ENCODE peak calls at places on chromosomes 16 and 17, in six cellular contexts. V, K, E, S, Z and J are unnamed samples.

GRCh38 chr17:44766409-44767038 is 7.7 kb downstream of the ADAM11 start:
- DNase-seq in K (no peak), Z (no peak), E (no peak), V (no peak), S (no peak), J (no peak)

GRCh38 chr17:17557796-17558195 is 33.7 kb downstream of the PEMT start:
- DNase-seq in E (no peak), S (no peak), K (no peak), V (no peak), Z (peak), J (no peak)

GRCh38 chr17:265726-266125 is 84.3 kb upstream of the DOC2B start:
- DNase-seq in K (no peak), S (no peak), E (no peak), V (peak), Z (peak), J (no peak)

GRCh38 chr16:19331794-19332193 is 46.3 kb downstream of the CLEC19A start:
- DNase-seq in S (no peak), E (no peak), K (no peak), V (no peak), Z (no peak), J (no peak)

GRCh38 chr17:50575581-50576210 is 15.2 kb downstream of the CACNA1G start:
- DNase-seq in E (no peak), Z (no peak), K (no peak), S (no peak), V (no peak), J (no peak)

GRCh38 chr17:39118674-39119419 is 32.6 kb downstream of the PLXDC1 start:
- DNase-seq in K (no peak), S (no peak), V (no peak), E (no peak), Z (no peak), J (no peak)

GRCh38 chr17:7132511-7133094 is 18.0 kb upstream of the ASGR2 start:
- DNase-seq in V (no peak), Z (no peak), E (no peak), K (peak), S (peak), J (no peak)

GRCh38 chr17:12806630-12807029 is 17.3 kb downstream of the ARHGAP44 start:
- DNase-seq in V (no peak), E (no peak), Z (no peak), S (no peak), K (no peak), J (no peak)

GRCh38 chr16:86499889-86500707 is 10.2 kb upstream of the FOXF1 start:
- DNase-seq in S (no peak), E (no peak), Z (no peak), K (no peak), V (no peak), J (no peak)

GRCh38 chr16:17467923-17468540 is 2.7 kb downstream of the XYLT1 start:
- DNase-seq in S (peak), E (peak), Z (peak), V (peak), K (peak), J (peak)

GRCh38 chr17:6061290-6061689 is 8.9 kb upstream of the WSCD1 start:
- DNase-seq in S (peak), E (peak), K (peak), Z (no peak), V (no peak), J (no peak)

GRCh38 chr16:55437627-55438026 is 41.4 kb upstream of the MMP2 start:
- DNase-seq in V (no peak), K (peak), E (peak), S (peak), Z (no peak), J (no peak)

GRCh38 chr17:42251115-42251514 is 25.1 kb downstream of the STAT5B start:
- DNase-seq in V (no peak), S (peak), E (peak), Z (no peak), K (no peak), J (no peak)

GRCh38 chr17:31900877-31901276 is 631 bp downstream of the UTP6 start:
- DNase-seq in K (peak), Z (no peak), E (peak), V (no peak), S (peak), J (no peak)

GRCh38 chr17:56148333-56148732 is 4.9 kb upstream of the ANKFN1 start:
- DNase-seq in S (no peak), K (no peak), E (no peak), Z (no peak), V (no peak), J (no peak)

GRCh38 chr17:68382582-68383085 is 74.7 kb downstream of the WIPI1 start:
- DNase-seq in K (no peak), V (no peak), E (no peak), Z (no peak), S (no peak), J (no peak)

GRCh38 chr16:10090816-10091215 is 91.4 kb downstream of the GRIN2A start:
- DNase-seq in E (no peak), V (no peak), Z (no peak), S (no peak), K (no peak), J (no peak)

GRCh38 chr17:55454906-55455474 is 33.4 kb upstream of the MMD start:
- DNase-seq in S (peak), K (peak), V (no peak), E (peak), Z (no peak), J (no peak)

GRCh38 chr16:50263940-50264929 is 2.1 kb upstream of the ADCY7 start:
- DNase-seq in K (no peak), V (no peak), S (peak), E (peak), Z (no peak), J (no peak)

GRCh38 chr16:67111951-67112444 is 2.3 kb downstream of the PHAF1 start:
- DNase-seq in E (no peak), Z (no peak), V (no peak), S (no peak), K (no peak), J (no peak)

GRCh38 chr17:76048711-76049110 is 21.6 kb upstream of the EVPL start:
- DNase-seq in S (no peak), V (no peak), K (peak), Z (no peak), E (no peak), J (no peak)

GRCh38 chr16:875182-876040 is 74.9 kb upstream of the GNG13 start:
- DNase-seq in S (no peak), V (no peak), K (no peak), E (no peak), Z (no peak), J (no peak)

GRCh38 chr16:23496826-23497542 is 13.3 kb downstream of the GGA2 start:
- DNase-seq in K (peak), E (peak), V (no peak), Z (no peak), S (peak), J (no peak)

GRCh38 chr17:19787733-19788357 is 39.7 kb upstream of the ALDH3A1 start:
- DNase-seq in Z (peak), K (no peak), E (no peak), S (peak), V (no peak), J (no peak)

GRCh38 chr16:31135535-31136286 is at the start of gene PRSS8:
- DNase-seq in V (peak), E (no peak), S (no peak), Z (no peak), K (no peak), J (peak)

GRCh38 chr17:77521076-77521475 is 380.3 kb downstream of the SEC14L1 start:
- DNase-seq in E (no peak), Z (no peak), S (no peak), K (no peak), V (no peak), J (peak)

GRCh38 chr17:977163-977562 is 2.4 kb downstream of the NXN start:
- DNase-seq in K (no peak), S (no peak), E (no peak), V (no peak), Z (no peak), J (no peak)

GRCh38 chr17:4142107-4142900 is 526 bp downstream of the ZZEF1 start:
- DNase-seq in E (peak), V (peak), K (peak), S (peak), Z (no peak), J (peak)

GRCh38 chr16:56257666-56258359 is 66.5 kb downstream of the GNAO1 start:
- DNase-seq in S (no peak), V (no peak), Z (no peak), K (no peak), E (no peak), J (no peak)

GRCh38 chr16:11067697-11068141 is 123.4 kb downstream of the CLEC16A start:
- DNase-seq in V (no peak), Z (no peak), S (no peak), K (no peak), E (no peak), J (no peak)

GRCh38 chr17:6507535-6507934 is 48.8 kb downstream of the PITPNM3 start:
- DNase-seq in S (peak), E (peak), K (peak), V (peak), Z (no peak), J (peak)

GRCh38 chr16:11432856-11433395 is 87.7 kb downstream of the RMI2 start:
- DNase-seq in Z (no peak), K (no peak), E (no peak), S (no peak), V (no peak), J (no peak)

GRCh38 chr16:35497399-35497798 is 2038.0 kb downstream of the TP53TG3F start:
- DNase-seq in E (no peak), K (no peak), V (no peak), Z (no peak), S (no peak), J (no peak)

GRCh38 chr17:74140282-74140681 is 63.2 kb upstream of the RPL38 start:
- DNase-seq in V (no peak), Z (no peak), K (no peak), E (no peak), S (no peak), J (no peak)

GRCh38 chr17:2385240-2386202 is 15.3 kb downstream of the MNT start:
- DNase-seq in S (no peak), Z (no peak), K (no peak), V (no peak), E (no peak), J (no peak)
- H3K27ac ChIP-seq in S (peak), Z (no peak), K (no peak), V (no peak), E (no peak), J (no peak)

DNA sequence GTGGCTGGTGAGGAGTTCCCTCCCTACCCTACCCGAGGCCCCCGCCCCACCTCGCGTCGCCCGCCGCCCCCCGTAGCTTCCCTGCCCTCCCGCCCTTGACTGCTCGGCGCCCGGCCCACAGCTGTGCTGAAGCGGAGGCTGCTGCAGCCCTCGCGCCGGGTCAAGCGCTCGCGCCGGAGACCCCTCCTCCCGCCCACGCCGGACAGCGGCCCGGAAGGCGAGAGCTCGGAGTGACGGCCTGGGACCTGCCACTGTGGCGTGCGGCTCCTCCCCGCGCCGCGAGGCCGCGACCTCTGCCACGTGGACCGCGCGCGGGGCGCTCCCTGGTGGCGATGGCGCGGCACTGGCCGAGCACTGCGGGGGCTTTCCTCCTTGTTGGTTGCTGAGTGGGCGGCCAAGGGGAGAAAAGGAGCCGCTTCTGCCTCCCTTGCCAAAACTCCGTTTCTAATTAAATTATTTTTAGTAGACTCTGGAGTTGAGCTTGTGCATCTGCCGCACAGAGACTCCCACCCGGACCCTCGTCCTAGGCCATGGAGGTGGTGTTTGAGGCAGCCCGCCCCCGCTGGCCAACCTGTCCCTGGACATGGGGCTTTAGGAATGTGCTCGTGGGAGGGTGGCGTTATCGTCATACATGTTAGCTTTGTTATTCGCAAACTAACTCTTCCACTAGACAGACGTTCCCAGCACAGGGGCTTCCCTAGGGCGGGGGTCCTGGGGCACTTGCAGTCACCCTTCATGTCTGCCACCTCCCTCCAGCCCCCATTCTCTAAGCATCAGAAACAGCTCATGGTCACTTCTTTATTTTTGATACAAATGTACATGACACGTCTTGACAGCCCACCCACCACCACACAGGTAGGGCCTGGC is 4.4 kb downstream of the TP53I13 start:
- DNase-seq in E (peak), V (peak), Z (peak), K (no peak), S (peak), J (peak)
- TF ChIP-seq CTCF in E (peak), V (peak), Z (peak), K (peak), S (peak), J (peak)

DNA sequence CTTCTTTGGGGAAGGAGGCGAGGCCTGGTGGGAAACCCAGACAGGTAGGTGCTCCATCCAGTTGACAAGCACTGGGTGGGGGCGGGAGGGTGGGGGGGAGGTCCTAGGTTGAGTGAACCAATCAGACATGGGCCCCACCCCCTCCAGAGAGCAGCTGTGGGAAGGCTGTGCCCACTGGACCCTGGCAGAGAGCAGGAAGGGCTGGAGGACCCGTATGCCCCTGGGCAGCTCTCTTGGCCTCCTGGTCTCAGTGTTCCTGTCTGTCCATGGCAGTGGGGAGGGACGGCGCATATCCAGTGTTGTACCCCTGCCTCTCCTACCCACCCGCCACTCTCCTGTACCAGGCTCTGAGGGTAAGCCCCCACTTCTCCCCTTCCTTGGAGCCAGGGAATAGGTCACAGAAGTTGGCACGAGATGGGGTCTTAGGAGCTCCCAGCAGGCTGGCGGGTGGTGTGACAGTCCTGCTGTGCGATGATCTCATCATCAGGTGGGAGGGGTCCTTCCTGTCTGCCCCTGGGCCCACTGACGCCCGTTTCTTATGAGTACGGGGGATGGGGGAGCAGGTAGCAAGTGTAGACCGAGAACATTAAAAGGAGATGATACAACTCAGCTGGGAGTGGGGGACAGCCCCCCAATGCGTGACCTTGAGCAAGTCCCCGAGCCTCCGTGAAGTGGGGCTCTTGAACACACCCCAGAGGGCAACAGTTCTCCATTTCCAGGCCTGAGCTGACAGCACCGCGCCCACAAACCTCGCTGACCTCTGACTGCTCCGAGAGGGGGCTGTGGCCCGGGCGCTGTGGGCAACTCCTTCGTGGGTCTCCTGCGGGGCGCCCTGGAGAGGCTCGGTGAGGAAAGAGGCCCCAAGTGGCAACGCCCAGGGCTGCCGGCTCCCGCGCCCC is 1.2 kb upstream of the ZFPM1 start:
- DNase-seq in S (no peak), K (no peak), Z (no peak), V (peak), E (no peak), J (no peak)
- H3K4me3 ChIP-seq in S (no peak), K (peak), Z (peak), V (peak), E (no peak), J (peak)

GRCh38 chr16:85003076-85003475 is 8.3 kb downstream of the ZDHHC7 start:
- DNase-seq in K (no peak), V (no peak), Z (no peak), S (no peak), E (no peak), J (no peak)

GRCh38 chr16:85003723-85004586 is 7.4 kb downstream of the ZDHHC7 start:
- DNase-seq in Z (no peak), S (no peak), E (peak), K (no peak), V (no peak), J (no peak)

GRCh38 chr16:85002643-85003042 is 8.7 kb downstream of the ZDHHC7 start:
- DNase-seq in K (no peak), E (no peak), V (no peak), Z (no peak), S (no peak), J (no peak)

GRCh38 chr16:84999857-85000480 is 11.4 kb downstream of the ZDHHC7 start:
- DNase-seq in V (no peak), K (no peak), Z (no peak), S (no peak), E (no peak), J (no peak)

DNA sequence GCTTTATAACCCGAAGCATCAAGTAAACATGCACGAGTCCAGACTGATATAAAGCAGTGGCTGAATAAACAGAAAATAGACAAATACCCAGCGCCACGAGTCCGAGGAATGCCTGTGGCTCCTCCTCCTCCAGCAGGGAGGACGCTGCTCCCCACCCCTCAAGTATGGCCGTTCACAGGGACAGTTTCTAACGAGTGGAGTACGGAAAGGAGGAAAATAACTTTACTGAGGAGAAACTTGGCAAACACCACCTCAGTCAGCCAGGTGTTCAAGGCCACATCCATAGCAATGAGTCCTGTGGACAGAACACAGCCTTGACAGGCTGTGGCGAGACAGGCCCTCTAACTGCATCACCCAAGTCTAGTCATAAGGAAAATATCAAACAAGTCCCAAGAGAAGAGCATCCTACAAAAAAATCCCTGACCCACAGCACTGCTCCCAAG is 9.2 kb downstream of the ZDHHC7 start:
- DNase-seq in Z (no peak), E (no peak), S (no peak), K (peak), V (no peak), J (no peak)
- H3K27ac ChIP-seq in Z (no peak), E (peak), S (peak), K (peak), V (peak), J (peak)

DNA sequence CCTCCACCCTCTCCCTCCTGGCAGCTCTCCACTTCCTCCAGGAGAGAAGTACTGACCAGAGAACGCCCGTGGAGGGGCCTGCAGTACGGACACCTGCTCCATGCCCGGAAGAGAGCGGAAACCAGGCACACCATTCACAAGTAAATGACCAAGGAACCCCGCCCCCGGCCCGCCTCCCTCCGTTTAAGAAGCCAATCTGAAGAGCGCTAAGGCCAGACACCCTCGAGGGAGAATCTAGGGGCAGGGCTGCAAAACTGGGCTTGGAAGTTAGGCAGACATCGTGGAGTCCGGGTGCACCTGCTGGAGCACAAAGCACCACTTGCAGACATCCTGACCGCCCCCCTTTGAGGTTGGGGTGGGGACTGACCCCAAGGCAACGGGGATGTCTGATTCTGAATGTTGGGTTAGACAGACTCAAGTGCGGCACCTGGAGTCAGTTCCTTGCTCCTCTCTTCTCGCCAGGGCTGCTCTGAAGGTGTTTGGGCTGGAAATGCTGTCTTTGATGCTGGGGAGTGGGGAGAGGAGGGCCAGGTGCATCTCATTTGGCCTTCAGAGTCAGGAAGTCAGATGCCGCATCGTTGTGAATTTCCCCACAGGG is 964 bp upstream of the FAAP100 start:
- DNase-seq in S (peak), E (peak), V (peak), K (peak), Z (peak), J (peak)
- TF ChIP-seq CTCF in S (no peak), E (peak), V (no peak), K (no peak), Z (no peak), J (no peak)